ENCODE peak calls at places on chromosome 10, in four cellular contexts. V is foreskin fibroblast, D is fibroblast of lung, H is transverse colon. A is an unnamed sample.

GRCh38 chr10:124011464-124011863 is 81.9 kb downstream of the CHST15 start:
- DNase-seq in V (no peak), D (no peak), H (no peak), A (no peak)

GRCh38 chr10:128045833-128046120 is 80.4 kb downstream of the MKI67 start:
- DNase-seq in V (no peak), D (no peak), H (no peak), A (no peak)

GRCh38 chr10:69456880-69457693 is 5.8 kb downstream of the TSPAN15 start:
- DNase-seq in V (no peak), D (no peak), H (no peak), A (no peak)

GRCh38 chr10:121900443-121901174 is 27.2 kb downstream of the ATE1 start:
- DNase-seq in V (peak), D (peak), H (no peak), A (peak)

GRCh38 chr10:13672505-13672904 is 85.7 kb downstream of the PRPF18 start:
- DNase-seq in V (no peak), D (peak), H (no peak), A (no peak)

GRCh38 chr10:100510533-100511308 is 8.9 kb downstream of the SEC31B start:
- DNase-seq in V (peak), D (no peak), H (no peak), A (no peak)

GRCh38 chr10:14812271-14812670 is 25.6 kb downstream of the CDNF start:
- DNase-seq in V (no peak), D (no peak), H (no peak), A (no peak)

GRCh38 chr10:132541601-132542011 is 4.0 kb downstream of the INPP5A start:
- DNase-seq in V (no peak), D (no peak), H (no peak), A (no peak)

GRCh38 chr10:105727131-105727530 is 1086.0 kb downstream of the SORCS3 start:
- DNase-seq in V (no peak), D (no peak), H (no peak), A (no peak)

GRCh38 chr10:62335326-62335725 is 38.8 kb upstream of the ZNF365 start:
- DNase-seq in V (peak), D (peak), H (no peak), A (no peak)

GRCh38 chr10:132183046-132183445 is 3.7 kb upstream of the DPYSL4 start:
- DNase-seq in V (no peak), D (no peak), H (no peak), A (no peak)

GRCh38 chr10:22737587-22737986 is 23.2 kb upstream of the PIP4K2A start:
- DNase-seq in V (peak), D (peak), H (no peak), A (peak)

GRCh38 chr10:107545717-107546116 is 381.2 kb upstream of the SORCS1 start:
- DNase-seq in V (no peak), D (no peak), H (no peak), A (no peak)
- TF ChIP-seq CTCF in V (no peak), D (no peak), H (no peak), A (no peak)

GRCh38 chr10:88991900-88992237 is 1.3 kb downstream of the FAS start:
- DNase-seq in V (no peak), D (no peak), H (no peak), A (no peak)

GRCh38 chr10:88990528-88991160 is at the start of gene FAS:
- DNase-seq in V (peak), D (peak), H (peak), A (peak)

GRCh38 chr10:88989423-88989822 is 1.2 kb upstream of the FAS start:
- DNase-seq in V (no peak), D (no peak), H (no peak), A (no peak)

GRCh38 chr10:88991161-88991899 is 732 bp downstream of the FAS start:
- DNase-seq in V (peak), D (peak), H (peak), A (peak)

GRCh38 chr10:88989824-88990527 is 622 bp upstream of the FAS start:
- DNase-seq in V (peak), D (peak), H (no peak), A (peak)
- H3K4me3 ChIP-seq in V (peak), D (peak), H (peak), A (peak)

GRCh38 chr10:210297-210696 is 75.0 kb downstream of the ZMYND11 start:
- DNase-seq in V (no peak), D (no peak), H (no peak), A (no peak)

GRCh38 chr10:208616-209015 is 73.4 kb downstream of the ZMYND11 start:
- DNase-seq in V (no peak), D (no peak), H (no peak), A (no peak)

DNA sequence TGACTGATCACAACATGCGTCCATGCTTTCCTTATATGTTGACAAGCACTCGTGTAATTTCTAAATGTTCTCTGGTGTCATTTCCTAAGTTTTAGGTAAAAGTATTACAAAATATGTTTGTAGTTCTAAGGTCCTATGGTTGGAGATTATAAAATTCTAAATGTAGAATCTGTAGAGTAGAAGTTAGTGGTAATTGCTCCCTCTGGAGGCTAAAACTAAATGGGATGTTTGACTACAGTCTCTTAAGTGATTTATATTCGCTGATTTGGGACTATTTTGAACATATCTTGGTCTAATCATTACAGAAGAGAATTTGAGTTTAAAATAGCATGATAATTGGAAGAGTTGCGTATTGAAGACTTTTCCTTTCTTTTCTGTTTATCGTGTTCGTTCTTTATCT is 74.1 kb downstream of the ZMYND11 start:
- DNase-seq in V (peak), D (peak), H (no peak), A (peak)
- TF ChIP-seq CTCF in V (peak), D (peak), H (no peak), A (peak)

GRCh38 chr10:11684717-11685645 is 57.2 kb upstream of the ECHDC3 start:
- DNase-seq in V (peak), D (peak), H (peak), A (peak)
- H3K4me3 ChIP-seq in V (peak), D (peak), H (peak), A (peak)